ENCODE peak calls at places on chromosome 16, in six cellular contexts. A is kidney epithelial cell, S is A549, J is mesendoderm, W is right lobe of liver, E is uterus. M is an unnamed sample.

GRCh38 chr16:65126845-65127624 is 5.2 kb upstream of the CDH11 start:
- DNase-seq in A (no peak), W (no peak), S (no peak), E (no peak), J (no peak), M (no peak)

GRCh38 chr16:51524555-51525373 is 373.7 kb upstream of the SALL1 start:
- DNase-seq in J (peak; percentile 54), A (no peak), W (peak; percentile 81), S (peak; percentile 59), E (no peak), M (no peak)

GRCh38 chr16:47358816-47359215 is 102.0 kb downstream of the ITFG1 start:
- DNase-seq in S (peak; percentile 6), J (peak; percentile 26), E (no peak), A (no peak), W (no peak), M (no peak)

GRCh38 chr16:82004651-82005490 is 6.4 kb downstream of the SDR42E1 start:
- DNase-seq in J (peak; percentile 43), E (no peak), A (no peak), W (no peak), S (no peak), M (no peak)

GRCh38 chr16:56478228-56479049 is 27.1 kb downstream of the OGFOD1 start:
- DNase-seq in S (no peak), J (no peak), A (no peak), W (no peak), E (no peak), M (no peak)

GRCh38 chr16:56742030-56742984 is 12.4 kb downstream of the NUP93 start:
- DNase-seq in A (peak; percentile 70), E (no peak), S (peak; percentile 44), J (peak; percentile 43), W (no peak), M (no peak)

GRCh38 chr16:78932395-78932794 is 668.1 kb downstream of the MAF start:
- DNase-seq in E (no peak), W (no peak), A (no peak), J (no peak), S (no peak), M (no peak)

GRCh38 chr16:89217388-89218191 is at the start of gene ZNF778:
- DNase-seq in J (peak; percentile 86), A (no peak), W (peak; percentile 85), S (peak; percentile 86), E (peak; percentile 75), M (peak; percentile 78)

GRCh38 chr16:79261461-79261860 is 339.1 kb downstream of the MAF start:
- DNase-seq in A (no peak), J (peak; percentile 70), S (peak; percentile 22), W (peak; percentile 70), E (no peak), M (no peak)

GRCh38 chr16:81480856-81481821 is 36.5 kb downstream of the CMIP start:
- DNase-seq in E (no peak), S (no peak), W (peak; percentile 77), J (no peak), A (no peak), M (no peak)

GRCh38 chr16:81686391-81687182 is 92.5 kb upstream of the PLCG2 start:
- DNase-seq in S (no peak), W (no peak), J (no peak), E (no peak), A (no peak), M (no peak)

GRCh38 chr16:23994615-23995014 is 158.8 kb downstream of the PRKCB start:
- DNase-seq in A (no peak), E (no peak), J (no peak), S (no peak), W (no peak), M (no peak)

GRCh38 chr16:23987443-23987842 is 151.7 kb downstream of the PRKCB start:
- DNase-seq in W (no peak), J (no peak), E (no peak), A (no peak), S (no peak), M (no peak)

GRCh38 chr16:23986455-23986854 is 150.7 kb downstream of the PRKCB start:
- DNase-seq in S (no peak), A (no peak), J (no peak), E (no peak), W (no peak), M (no peak)

GRCh38 chr16:23991044-23991443 is 155.3 kb downstream of the PRKCB start:
- DNase-seq in S (no peak), E (no peak), J (no peak), W (no peak), A (no peak), M (no peak)

DNA sequence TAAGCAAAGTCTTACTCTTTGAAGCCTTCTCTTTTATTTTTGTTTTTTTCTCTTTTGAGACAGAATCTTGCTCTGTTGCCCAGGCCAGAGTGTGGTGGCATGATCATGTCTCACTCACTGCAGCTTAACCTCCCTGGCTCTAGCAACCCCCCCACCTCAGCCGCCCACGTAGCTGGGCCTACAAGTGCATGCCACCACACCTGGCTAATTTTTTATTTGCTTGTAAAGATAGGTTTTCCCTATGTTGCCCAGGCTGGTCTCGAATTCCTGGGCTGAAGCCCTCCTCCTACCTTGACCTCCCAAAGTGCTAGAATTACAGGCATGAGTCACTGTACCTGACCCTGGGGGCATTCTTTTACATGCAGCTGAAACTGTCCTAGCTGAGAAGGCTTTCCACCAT is 154.7 kb downstream of the PRKCB start:
- DNase-seq in W (no peak), S (no peak), J (peak; percentile 21), E (no peak), A (no peak), M (no peak)
- H3K4me3 ChIP-seq in W (no peak overlapping the region), S (no peak overlapping the region), J (no peak overlapping the region), E (no peak overlapping the region), A (no peak overlapping the region), M (no peak overlapping the region)

GRCh38 chr16:73054131-73054496 is 6.2 kb upstream of the ZFHX3 start:
- DNase-seq in S (peak; percentile 62), A (no peak), E (no peak), J (no peak), W (no peak), M (no peak)

GRCh38 chr16:73053038-73053378 is 5.1 kb upstream of the ZFHX3 start:
- DNase-seq in A (no peak), E (no peak), S (no peak), W (no peak), J (no peak), M (no peak)

GRCh38 chr16:73052441-73053030 is 4.6 kb upstream of the ZFHX3 start:
- DNase-seq in W (no peak), E (no peak), S (no peak), J (peak; percentile 70), A (no peak), M (no peak)

GRCh38 chr16:73054732-73055481 is 7.0 kb upstream of the ZFHX3 start:
- DNase-seq in A (no peak), E (no peak), W (no peak), J (peak; percentile 51), S (peak; percentile 45), M (no peak)

DNA sequence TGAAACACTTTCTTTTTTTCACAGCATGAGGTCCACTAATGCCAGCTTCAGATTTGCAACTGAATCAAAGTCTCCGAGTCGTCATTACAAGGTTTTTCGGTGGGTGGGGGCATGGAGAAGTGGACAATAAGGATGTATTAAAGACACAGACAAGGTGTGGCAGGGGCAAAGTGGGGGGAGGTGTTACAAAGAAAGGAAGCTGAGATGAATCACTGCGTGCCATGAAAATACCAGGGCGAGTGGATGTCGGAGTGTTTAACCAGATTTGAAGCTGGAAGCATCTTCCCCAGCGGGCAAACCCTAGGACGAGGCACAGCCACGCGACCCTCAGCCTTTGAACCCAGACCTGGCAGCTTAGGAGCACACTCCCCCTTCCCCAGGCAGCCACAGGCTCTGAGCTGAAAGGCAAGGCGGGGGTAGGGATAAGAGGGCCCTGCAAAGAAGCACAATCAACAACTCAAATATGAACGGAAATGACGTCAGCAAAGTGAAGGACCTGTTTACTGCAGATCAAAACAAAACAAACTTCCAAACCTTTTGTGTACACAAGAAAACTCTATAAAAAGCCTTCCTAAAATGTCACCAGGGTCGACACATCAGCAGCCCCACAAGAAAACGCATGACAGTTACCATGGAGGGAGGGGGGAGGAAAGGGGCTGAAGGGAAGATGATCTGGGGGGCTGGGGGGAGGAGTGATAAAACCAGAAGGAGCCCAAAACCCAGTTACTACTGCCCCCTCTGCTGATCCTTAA is 5.6 kb upstream of the ZFHX3 start:
- DNase-seq in S (peak; percentile 94), A (no peak), W (no peak), E (no peak), J (peak; percentile 64), M (no peak)
- H3K4me3 ChIP-seq in S (peak overlapping the region; percentile 84), A (no peak overlapping the region), W (no peak overlapping the region), E (no peak overlapping the region), J (no peak overlapping the region), M (no peak overlapping the region)

GRCh38 chr16:27551046-27551445 is 1.1 kb downstream of the KATNIP start:
- DNase-seq in W (no peak), A (no peak), E (no peak), S (no peak), J (no peak), M (no peak)
- H3K4me3 ChIP-seq in W (no peak overlapping the region), A (no peak overlapping the region), E (peak overlapping the region; percentile 74), S (peak overlapping the region; percentile 81), J (no peak overlapping the region), M (no peak overlapping the region)

DNA sequence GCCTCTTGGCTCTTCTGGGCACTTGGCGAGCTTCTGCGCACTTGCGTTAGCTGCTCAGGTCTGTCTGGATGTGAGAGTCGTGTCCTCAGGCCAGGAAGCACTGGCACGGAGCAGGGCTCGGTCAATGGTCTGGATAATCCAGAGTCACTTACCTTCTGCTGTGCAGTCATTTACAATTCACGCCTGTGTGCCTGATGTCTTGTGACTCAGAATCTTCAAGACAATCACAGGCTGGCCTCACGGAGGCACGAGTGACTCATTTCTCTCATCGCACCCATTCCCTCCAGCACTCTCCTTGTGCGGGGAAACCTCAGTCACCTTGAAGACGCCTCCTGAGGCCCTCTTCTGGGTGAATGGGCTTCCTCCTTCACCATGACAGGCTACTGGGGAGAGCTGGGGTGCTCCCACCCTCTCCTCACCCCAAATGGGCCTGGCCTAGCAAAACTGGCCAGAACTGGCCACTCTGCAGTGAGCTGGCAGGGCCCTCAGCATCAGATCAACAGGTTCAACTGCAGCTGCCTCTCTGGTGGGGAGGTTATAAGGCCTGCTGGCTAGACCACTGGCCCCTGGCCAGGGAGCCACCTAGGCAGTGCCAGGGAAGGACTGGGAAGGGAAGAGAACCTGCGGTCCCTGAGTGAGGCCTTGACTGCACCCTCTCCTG is 1.9 kb upstream of the CAPN15 start:
- DNase-seq in E (no peak), S (peak; percentile 72), W (no peak), J (peak; percentile 67), A (peak; percentile 93), M (no peak)
- H3K4me3 ChIP-seq in E (peak overlapping the region; percentile 72), S (peak overlapping the region; percentile 96), W (no peak overlapping the region), J (no peak overlapping the region), A (no peak overlapping the region), M (no peak overlapping the region)

DNA sequence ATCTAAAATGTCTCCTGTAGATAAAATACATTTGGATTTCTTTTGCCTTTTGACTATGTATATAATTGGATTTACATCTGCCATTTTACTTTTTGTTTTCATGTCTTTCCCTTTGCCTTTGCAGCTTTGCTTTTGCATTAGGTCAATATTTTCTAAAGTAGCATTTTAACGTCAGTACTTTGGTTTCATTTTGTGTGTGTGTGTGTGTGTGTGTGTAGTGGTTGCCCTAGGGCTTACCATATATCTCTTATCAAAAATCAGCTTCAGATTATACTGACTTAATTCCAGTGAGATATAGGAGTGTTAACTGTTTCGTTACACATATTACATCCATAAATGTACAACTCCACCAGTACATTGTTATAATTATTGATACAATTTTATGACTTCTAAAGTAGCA is 26.1 kb downstream of the AKTIP start:
- DNase-seq in E (no peak), S (no peak), A (no peak), J (no peak), W (no peak), M (no peak)
- H3K4me3 ChIP-seq in E (no peak overlapping the region), S (no peak overlapping the region), A (no peak overlapping the region), J (no peak overlapping the region), W (no peak overlapping the region), M (no peak overlapping the region)

M was measured in effector memory CD4-positive, alpha-beta T cell.